ENCODE peak calls at places on chromosomes 3 and 15, in eight cellular contexts. X, I, J, E, Q, V, O and N are unnamed samples.

GRCh38 chr3:55630280-55630920 is 143.3 kb upstream of the WNT5A start:
- DNase-seq in X (no peak), I (no peak), J (no peak), E (no peak), Q (no peak), V (no peak), O (no peak), N (no peak)

GRCh38 chr3:170695486-170696069 is 109.7 kb upstream of the SLC7A14 start:
- DNase-seq in X (no peak), I (no peak), J (no peak), E (no peak), Q (no peak), V (no peak), O (no peak), N (no peak)

GRCh38 chr3:89300519-89300918 is 193.1 kb downstream of the EPHA3 start:
- DNase-seq in X (no peak), I (no peak), J (peak), E (no peak), Q (no peak), V (no peak), O (no peak), N (peak)

GRCh38 chr3:108031893-108032292 is 58.9 kb downstream of the CD47 start:
- DNase-seq in X (no peak), I (no peak), J (no peak), E (no peak), Q (no peak), V (no peak), O (no peak), N (no peak)

GRCh38 chr3:107761391-107761790 is 238.6 kb downstream of the BBX start:
- DNase-seq in X (no peak), I (no peak), J (no peak), E (no peak), Q (no peak), V (no peak), O (no peak), N (no peak)

GRCh38 chr3:71461749-71462483 is 121.6 kb downstream of the FOXP1 start:
- DNase-seq in X (no peak), I (no peak), J (peak), E (no peak), Q (no peak), V (no peak), O (no peak), N (peak)

GRCh38 chr3:149080011-149080698 is 6.2 kb downstream of the HLTF start:
- DNase-seq in X (no peak), I (no peak), J (peak), E (no peak), Q (no peak), V (no peak), O (no peak), N (peak)

GRCh38 chr15:36858423-36858822 is 241.9 kb downstream of the MEIS2 start:
- DNase-seq in X (no peak), I (no peak), J (no peak), E (no peak), Q (no peak), V (no peak), O (no peak), N (no peak)

GRCh38 chr3:140467104-140467577 is 210.7 kb upstream of the TRIM42 start:
- DNase-seq in X (peak), I (no peak), J (peak), E (no peak), Q (no peak), V (no peak), O (no peak), N (peak)

GRCh38 chr3:42033741-42034140 is 57.4 kb upstream of the TRAK1 start:
- DNase-seq in X (no peak), I (no peak), J (peak), E (no peak), Q (no peak), V (no peak), O (no peak), N (no peak)

GRCh38 chr3:58973796-58974195 is 76.0 kb downstream of the CFAP20DC start:
- DNase-seq in X (no peak), I (no peak), J (peak), E (no peak), Q (no peak), V (no peak), O (no peak), N (no peak)

GRCh38 chr3:183845608-183846288 is 20.4 kb upstream of the MAP6D1 start:
- DNase-seq in X (no peak), I (no peak), J (peak), E (no peak), Q (no peak), V (no peak), O (no peak), N (peak)

GRCh38 chr3:32335365-32336122 is 56.1 kb upstream of the CMTM7 start:
- DNase-seq in X (no peak), I (no peak), J (no peak), E (no peak), Q (no peak), V (no peak), O (no peak), N (no peak)

GRCh38 chr3:12187448-12188327 is 29.0 kb upstream of the TIMP4 start:
- DNase-seq in X (peak), I (peak), J (peak), E (no peak), Q (no peak), V (peak), O (peak), N (peak)

GRCh38 chr3:67377299-67377698 is 277.1 kb downstream of the SUCLG2 start:
- DNase-seq in X (no peak), I (no peak), J (no peak), E (no peak), Q (no peak), V (no peak), O (no peak), N (peak)

GRCh38 chr3:21517184-21517583 is 233.8 kb downstream of the ZNF385D start:
- DNase-seq in X (no peak), I (no peak), J (no peak), E (no peak), Q (no peak), V (no peak), O (no peak), N (no peak)

GRCh38 chr15:77530576-77530975 is 102.1 kb downstream of the LINGO1 start:
- DNase-seq in X (no peak), I (no peak), J (no peak), E (no peak), Q (no peak), V (no peak), O (no peak), N (no peak)

GRCh38 chr3:44995142-44995770 is 19.2 kb downstream of the EXOSC7 start:
- DNase-seq in X (no peak), I (no peak), J (peak), E (no peak), Q (no peak), V (no peak), O (no peak), N (peak)

GRCh38 chr3:60774617-60775016 is 476.6 kb downstream of the FHIT start:
- DNase-seq in X (no peak), I (no peak), J (no peak), E (no peak), Q (no peak), V (no peak), O (no peak), N (no peak)

GRCh38 chr15:33988384-33988783 is 20.1 kb downstream of the CHRM5 start:
- DNase-seq in X (no peak), I (no peak), J (peak), E (no peak), Q (no peak), V (no peak), O (no peak), N (peak)

GRCh38 chr15:29458361-29458760 is 188.7 kb upstream of the NSMCE3 start:
- DNase-seq in X (no peak), I (no peak), J (no peak), E (no peak), Q (no peak), V (no peak), O (no peak), N (no peak)

GRCh38 chr3:113128386-113129015 is 82.9 kb upstream of the BOC start:
- DNase-seq in X (no peak), I (no peak), J (peak), E (no peak), Q (no peak), V (no peak), O (no peak), N (peak)

GRCh38 chr3:115004201-115005140 is 142.6 kb downstream of the ZBTB20 start:
- DNase-seq in X (no peak), I (peak), J (no peak), E (no peak), Q (no peak), V (no peak), O (no peak), N (no peak)

GRCh38 chr15:69325456-69325971 is 26.8 kb downstream of the PAQR5 start:
- DNase-seq in X (no peak), I (no peak), J (no peak), E (no peak), Q (no peak), V (no peak), O (no peak), N (no peak)

GRCh38 chr3:56753206-56753605 is 48.5 kb downstream of the ARHGEF3 start:
- DNase-seq in X (no peak), I (no peak), J (peak), E (no peak), Q (no peak), V (no peak), O (no peak), N (no peak)